ENCODE peak calls at places on chromosome 20, in five cellular contexts. N is mesothelial cell of epicardium, C is T-helper 9 cell, I is IMR-90, Z is M059J. Q is an unnamed sample.

GRCh38 chr20:62953839-62954703 is 1.6 kb downstream of the SLC17A9 start:
- DNase-seq in N (no peak), C (peak; percentile 55), I (peak; percentile 54), Z (no peak), Q (peak; percentile 69)

GRCh38 chr20:63536997-63537524 is at the start of gene PTK6:
- DNase-seq in N (no peak), C (no peak), I (no peak), Z (no peak), Q (no peak)

GRCh38 chr20:33291830-33292355 is 8.9 kb downstream of the BPIFB1 start:
- DNase-seq in N (no peak), C (peak; percentile 66), I (no peak), Z (no peak), Q (peak; percentile 72)

GRCh38 chr20:38875170-38875993 is 50.8 kb upstream of the FAM83D start:
- DNase-seq in N (no peak), C (peak; percentile 55), I (no peak), Z (no peak), Q (peak; percentile 82)

GRCh38 chr20:61950631-61951010 is 115.1 kb downstream of the TAF4 start:
- DNase-seq in N (no peak), C (no peak), I (no peak), Z (no peak), Q (no peak)

GRCh38 chr20:46690219-46691111 is 1.2 kb upstream of the TP53RK start:
- DNase-seq in N (no peak), C (no peak), I (peak; percentile 36), Z (peak; percentile 23), Q (no peak)

GRCh38 chr20:18481596-18481995 is 14.4 kb downstream of the POLR3F start:
- DNase-seq in N (no peak), C (no peak), I (no peak), Z (no peak), Q (no peak)

GRCh38 chr20:43921227-43921780 is 6.7 kb downstream of the TOX2 start:
- DNase-seq in N (no peak), C (no peak), I (no peak), Z (no peak), Q (no peak)

GRCh38 chr20:56032251-56032650 is 26.9 kb upstream of the CBLN4 start:
- DNase-seq in N (no peak), C (no peak), I (no peak), Z (peak; percentile 3), Q (no peak)

GRCh38 chr20:60363698-60364097 is 405.5 kb downstream of the CDH26 start:
- DNase-seq in N (no peak), C (no peak), I (no peak), Z (no peak), Q (no peak)

GRCh38 chr20:49896204-49896603 is 19.1 kb downstream of the SPATA2 start:
- DNase-seq in N (no peak), C (no peak), I (no peak), Z (no peak), Q (no peak)

GRCh38 chr20:24948939-24949679 is at the start of gene CST7:
- DNase-seq in N (no peak), C (peak; percentile 75), I (no peak), Z (peak; percentile 90), Q (peak; percentile 83)

GRCh38 chr20:41177636-41178035 is 40.3 kb downstream of the PLCG1 start:
- DNase-seq in N (no peak), C (no peak), I (peak; percentile 87), Z (peak; percentile 96), Q (no peak)

GRCh38 chr20:63977392-63978276 is 1.8 kb downstream of the SAMD10 start:
- DNase-seq in N (no peak), C (peak; percentile 41), I (peak; percentile 88), Z (peak; percentile 89), Q (peak; percentile 48)

GRCh38 chr20:47392015-47392720 is 35.7 kb upstream of the ZMYND8 start:
- DNase-seq in N (no peak), C (no peak), I (peak; percentile 97), Z (peak; percentile 100), Q (no peak)

GRCh38 chr20:1820137-1821074 is 74.8 kb upstream of the SIRPA start:
- DNase-seq in N (no peak), C (no peak), I (peak; percentile 80), Z (peak; percentile 90), Q (no peak)

GRCh38 chr20:36919715-36920333 is 31.7 kb downstream of the SAMHD1 start:
- DNase-seq in N (no peak), C (no peak), I (peak; percentile 74), Z (peak; percentile 79), Q (peak; percentile 46)

GRCh38 chr20:20430066-20430465 is 62.2 kb downstream of the INSM1 start:
- DNase-seq in N (no peak), C (no peak), I (no peak), Z (no peak), Q (no peak)

GRCh38 chr20:10557685-10558084 is 116.1 kb downstream of the JAG1 start:
- DNase-seq in N (no peak), C (no peak), I (no peak), Z (peak; percentile 37), Q (no peak)

GRCh38 chr20:6235510-6235909 is 112.7 kb upstream of the FERMT1 start:
- DNase-seq in N (no peak), C (no peak), I (no peak), Z (no peak), Q (no peak)

GRCh38 chr20:45919536-45919933 is 7.6 kb upstream of the PLTP start:
- DNase-seq in N (no peak), C (no peak), I (peak; percentile 94), Z (no peak), Q (no peak)

GRCh38 chr20:23232219-23232581 is 118.4 kb upstream of the NXT1 start:
- DNase-seq in N (no peak), C (no peak), I (no peak), Z (no peak), Q (no peak)

GRCh38 chr20:35669681-35670080 is 5.0 kb upstream of the CPNE1 start:
- DNase-seq in N (no peak), C (no peak), I (no peak), Z (no peak), Q (no peak)

GRCh38 chr20:59469266-59470252 is 134.8 kb upstream of the PHACTR3 start:
- DNase-seq in N (no peak), C (no peak), I (no peak), Z (no peak), Q (no peak)

GRCh38 chr20:62742550-62742949 is 33.9 kb downstream of the NTSR1 start:
- DNase-seq in N (peak; percentile 13), C (no peak), I (no peak), Z (no peak), Q (no peak)

GRCh38 chr20:6051505-6051904 is 2.4 kb downstream of the LRRN4 start:
- DNase-seq in N (no peak), C (no peak), I (peak; percentile 73), Z (peak; percentile 93), Q (no peak)

GRCh38 chr20:31829731-31830130 is 10.6 kb downstream of the MYLK2 start:
- DNase-seq in N (no peak), C (no peak), I (no peak), Z (no peak), Q (no peak)

GRCh38 chr20:35947489-35947888 is 6.8 kb downstream of the SCAND1 start:
- DNase-seq in N (no peak), C (no peak), I (peak; percentile 4), Z (peak; percentile 46), Q (no peak)

GRCh38 chr20:38170914-38171300 is 5.8 kb upstream of the TGM2 start:
- DNase-seq in N (no peak), C (no peak), I (no peak), Z (no peak), Q (no peak)